ENCODE peak calls at places on chromosome 14, in eight cellular contexts. F is heart left ventricle, S is AG04450, E is GM23248, R is tibial artery, O is lung, C is prostate gland, A is mammary epithelial cell. I is an unnamed sample.

GRCh38 chr14:76106188-76106587 is 45.5 kb upstream of the GPATCH2L start:
- DNase-seq in S (no peak), O (no peak), C (no peak), R (no peak), F (no peak), A (no peak), E (no peak), I (no peak)

GRCh38 chr14:99127651-99128167 is 144.3 kb downstream of the BCL11B start:
- DNase-seq in F (no peak), A (peak; percentile 78), C (peak; percentile 56), R (peak; percentile 55), S (no peak), E (no peak), O (peak; percentile 28), I (no peak)

GRCh38 chr14:75254381-75254821 is 24.2 kb upstream of the FOS start:
- DNase-seq in A (peak; percentile 99), E (no peak), S (no peak), C (peak; percentile 94), O (no peak), F (peak; percentile 45), R (peak; percentile 80), I (peak; percentile 83)

GRCh38 chr14:74237441-74237840 is 1.8 kb upstream of the VSX2 start:
- DNase-seq in E (peak; percentile 31), O (no peak), A (no peak), F (no peak), C (no peak), R (no peak), S (no peak), I (no peak)

GRCh38 chr14:65370890-65371289 is 41.6 kb upstream of the FUT8 start:
- DNase-seq in R (no peak), F (no peak), A (no peak), S (no peak), C (no peak), E (no peak), O (no peak), I (no peak)

GRCh38 chr14:93832665-93833064 is 44.4 kb upstream of the PRIMA1 start:
- DNase-seq in C (peak; percentile 79), O (no peak), S (no peak), F (peak; percentile 63), A (no peak), E (no peak), R (peak; percentile 68), I (peak; percentile 84)

GRCh38 chr14:32608880-32609279 is 279.8 kb downstream of the AKAP6 start:
- DNase-seq in A (peak; percentile 60), S (no peak), E (peak; percentile 81), R (no peak), O (no peak), C (no peak), F (no peak), I (no peak)

GRCh38 chr14:54438703-54439102 is 2.5 kb downstream of the CNIH1 start:
- DNase-seq in O (no peak), E (no peak), R (no peak), A (peak; percentile 8), S (no peak), C (no peak), F (no peak), I (no peak)

GRCh38 chr14:53316504-53316903 is 163.4 kb upstream of the DDHD1 start:
- DNase-seq in C (no peak), F (no peak), E (peak; percentile 7), A (no peak), O (no peak), R (no peak), S (no peak), I (no peak)

GRCh38 chr14:49492151-49492550 is 94.0 kb downstream of the RPS29 start:
- DNase-seq in A (no peak), E (no peak), F (no peak), O (no peak), C (no peak), S (no peak), R (no peak), I (no peak)

GRCh38 chr14:76034566-76034965 is 49.0 kb downstream of the IFT43 start:
- DNase-seq in F (no peak), C (no peak), A (peak; percentile 14), S (no peak), E (no peak), R (no peak), O (no peak), I (no peak)

GRCh38 chr14:66507181-66507721 is 696 bp upstream of the GPHN start:
- DNase-seq in O (no peak), E (no peak), A (no peak), F (no peak), R (no peak), S (no peak), C (no peak), I (no peak)

GRCh38 chr14:58572092-58572853 is 65.5 kb upstream of the DACT1 start:
- DNase-seq in C (no peak), S (peak; percentile 47), E (peak; percentile 82), A (peak; percentile 10), F (no peak), O (no peak), R (no peak), I (no peak)

GRCh38 chr14:45610303-45610702 is 357.3 kb upstream of the MIS18BP1 start:
- DNase-seq in R (no peak), S (no peak), E (peak; percentile 27), O (no peak), F (no peak), C (no peak), A (peak; percentile 33), I (no peak)

GRCh38 chr14:70882771-70883492 is 24.3 kb upstream of the PCNX1 start:
- DNase-seq in C (no peak), A (peak; percentile 74), R (no peak), E (peak; percentile 81), F (no peak), S (no peak), O (peak; percentile 39), I (no peak)

GRCh38 chr14:77503138-77503537 is 4.5 kb upstream of the ISM2 start:
- DNase-seq in S (no peak), C (no peak), F (no peak), O (no peak), E (no peak), A (no peak), R (no peak), I (no peak)

GRCh38 chr14:38210587-38211257 is 3.0 kb downstream of the SSTR1 start:
- DNase-seq in R (no peak), O (no peak), F (no peak), C (no peak), S (no peak), A (no peak), E (peak; percentile 87), I (peak; percentile 10)

GRCh38 chr14:64806202-64806861 is 73.4 kb downstream of the SPTB start:
- DNase-seq in A (peak; percentile 80), E (peak; percentile 89), R (peak; percentile 63), C (peak; percentile 12), F (no peak), S (peak; percentile 59), O (peak; percentile 48), I (peak; percentile 19)

GRCh38 chr14:67522270-67522669 is 10.8 kb upstream of the PLEKHH1 start:
- DNase-seq in E (no peak), F (no peak), R (no peak), S (no peak), A (no peak), O (no peak), C (no peak), I (no peak)

GRCh38 chr14:63276492-63277342 is 42.0 kb downstream of the GPHB5 start:
- DNase-seq in S (peak; percentile 21), C (peak; percentile 7), F (no peak), R (no peak), E (peak; percentile 77), A (peak; percentile 65), O (no peak), I (peak; percentile 14)

GRCh38 chr14:103121846-103122577 is 1.2 kb upstream of the TNFAIP2 start:
- DNase-seq in R (peak; percentile 90), E (peak; percentile 63), C (peak; percentile 77), A (no peak), S (no peak), O (peak; percentile 81), F (peak; percentile 93), I (peak; percentile 86)

GRCh38 chr14:103123634-103124500 is 606 bp downstream of the TNFAIP2 start:
- DNase-seq in F (peak; percentile 73), C (no peak), E (peak; percentile 76), R (peak; percentile 81), S (no peak), A (no peak), O (peak; percentile 56), I (no peak)

GRCh38 chr14:103123128-103123633 is at the start of gene TNFAIP2:
- DNase-seq in C (no peak), F (peak; percentile 86), E (peak; percentile 64), O (peak; percentile 63), S (no peak), R (peak; percentile 80), A (no peak), I (peak; percentile 23)

GRCh38 chr14:103121161-103121845 is 2.0 kb upstream of the TNFAIP2 start:
- DNase-seq in A (no peak), R (peak; percentile 83), E (peak; percentile 43), O (peak; percentile 64), C (no peak), S (no peak), F (peak; percentile 86), I (peak; percentile 68)

DNA sequence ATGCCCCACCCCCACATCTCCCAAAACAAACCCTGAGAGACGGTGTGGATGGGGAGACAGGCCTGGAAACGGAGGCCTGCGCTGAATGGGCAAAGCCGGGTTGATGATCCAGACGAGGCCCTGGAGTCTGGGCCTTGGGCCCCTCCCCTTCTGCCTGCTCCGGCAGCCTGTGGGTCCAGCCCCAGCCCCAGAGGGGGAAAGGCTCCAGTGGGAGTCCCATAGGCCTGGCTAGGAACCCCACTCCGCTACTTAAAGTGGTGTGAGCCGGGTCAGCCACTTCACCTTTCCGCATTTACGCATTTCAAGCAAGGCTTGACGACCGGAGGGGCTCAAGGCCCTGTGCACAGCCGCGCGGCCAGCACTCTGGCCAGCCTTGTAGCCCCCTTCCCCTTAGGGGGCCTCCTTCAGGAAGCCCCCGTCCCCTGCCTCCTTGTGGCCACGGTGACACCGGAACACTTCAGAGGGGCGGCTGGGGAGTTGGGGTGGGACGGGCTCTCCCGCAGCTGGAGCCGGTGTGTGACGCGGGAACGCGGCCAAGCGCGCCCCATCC is 608 bp upstream of the TNFAIP2 start:
- DNase-seq in S (no peak), F (peak; percentile 67), R (no peak), A (no peak), E (peak; percentile 24), C (no peak), O (no peak), I (peak; percentile 25)
- H3K27ac ChIP-seq in S (peak overlapping the region; percentile 11), F (peak overlapping the region; percentile 96), R (peak overlapping the region; percentile 63), A (no peak overlapping the region), E (no peak overlapping the region), C (peak overlapping the region; percentile 72), O (peak overlapping the region; percentile 69), I (peak overlapping the region; percentile 76)

GRCh38 chr14:69485701-69486100 is 1.2 kb downstream of the PLEKHD1 start:
- DNase-seq in S (no peak), O (no peak), C (no peak), F (no peak), R (no peak), E (no peak), A (no peak), I (no peak)
- H3K4me3 ChIP-seq in S (no peak overlapping the region), O (no peak overlapping the region), C (no peak overlapping the region), F (no peak overlapping the region), R (no peak overlapping the region), E (no peak overlapping the region), A (no peak overlapping the region), I (no peak overlapping the region)

GRCh38 chr14:104805941-104806624 is 5.2 kb downstream of the ZBTB42 start:
- DNase-seq in E (no peak), C (no peak), R (no peak), F (no peak), A (no peak), S (no peak), O (no peak), I (no peak)
- H3K27ac ChIP-seq in E (no peak overlapping the region), C (no peak overlapping the region), R (no peak overlapping the region), F (no peak overlapping the region), A (no peak overlapping the region), S (peak overlapping the region; percentile 31), O (no peak overlapping the region), I (no peak overlapping the region)

GRCh38 chr14:22532345-22533056 is 56.5 kb downstream of the DAD1 start:
- DNase-seq in C (no peak), E (peak; percentile 52), A (no peak), F (no peak), S (no peak), O (no peak), R (no peak), I (no peak)
- H3K4me3 ChIP-seq in C (no peak overlapping the region), E (no peak overlapping the region), A (no peak overlapping the region), F (no peak overlapping the region), S (no peak overlapping the region), O (no peak overlapping the region), R (no peak overlapping the region), I (no peak overlapping the region)

I was measured in body of pancreas.